ENCODE peak calls at places on chromosomes 5 and 9, in six cellular contexts. K is dermis blood vessel endothelial cell, Z is glomerular endothelial cell, Y is kidney glomerular epithelial cell, M is NAMALWA, F is H9. N is an unnamed sample.

GRCh38 chr9:96009690-96010477 is 134.4 kb downstream of the ERCC6L2 start:
- DNase-seq in K (no peak), M (no peak), Z (no peak), F (no peak), Y (peak), N (no peak)

GRCh38 chr9:131277673-131278420 is 1.5 kb upstream of the FAM78A start:
- DNase-seq in Y (peak), Z (peak), M (peak), F (peak), K (peak), N (peak)

GRCh38 chr9:26527931-26528330 is 364.7 kb downstream of the CAAP1 start:
- DNase-seq in Z (no peak), F (no peak), Y (no peak), K (no peak), M (no peak), N (no peak)

GRCh38 chr5:76714771-76715483 is 999 bp upstream of the F2R start:
- DNase-seq in F (peak), Z (no peak), K (peak), Y (no peak), M (no peak), N (peak)

GRCh38 chr9:132609829-132610228 is 27.4 kb downstream of the BARHL1 start:
- DNase-seq in K (no peak), Y (no peak), F (no peak), Z (no peak), M (no peak), N (no peak)

GRCh38 chr9:38183994-38184568 is 115.1 kb upstream of the SHB start:
- DNase-seq in M (no peak), F (no peak), K (no peak), Z (no peak), Y (no peak), N (peak)

GRCh38 chr9:86585422-86586143 is 231.4 kb upstream of the TUT7 start:
- DNase-seq in M (no peak), F (no peak), K (no peak), Z (no peak), Y (peak), N (peak)

GRCh38 chr5:43422143-43422542 is 10.0 kb upstream of the CCL28 start:
- DNase-seq in F (no peak), K (peak), Y (peak), Z (no peak), M (no peak), N (no peak)

GRCh38 chr5:124996023-124996763 is 249.8 kb upstream of the ZNF608 start:
- DNase-seq in Y (peak), M (no peak), K (peak), Z (no peak), F (no peak), N (no peak)

GRCh38 chr9:93028448-93029006 is 30.0 kb upstream of the SUSD3 start:
- DNase-seq in F (no peak), Y (no peak), M (peak), Z (no peak), K (no peak), N (no peak)

GRCh38 chr9:98941946-98942523 is 1.7 kb upstream of the COL15A1 start:
- DNase-seq in F (no peak), K (no peak), Z (no peak), M (no peak), Y (no peak), N (no peak)

GRCh38 chr5:121841900-121842299 is 9.8 kb upstream of the FTMT start:
- DNase-seq in F (no peak), K (no peak), M (no peak), Y (no peak), Z (no peak), N (no peak)

GRCh38 chr5:10507575-10508024 is 56.3 kb upstream of the ANKRD33B start:
- DNase-seq in F (no peak), K (peak), Z (no peak), M (no peak), Y (peak), N (no peak)

GRCh38 chr5:61280766-61281427 is 51.2 kb upstream of the ZSWIM6 start:
- DNase-seq in Y (no peak), F (no peak), M (peak), Z (no peak), K (peak), N (no peak)

GRCh38 chr9:120965344-120966004 is 38.9 kb upstream of the TRAF1 start:
- DNase-seq in Z (no peak), Y (no peak), K (no peak), M (no peak), F (peak), N (no peak)

GRCh38 chr5:7869474-7870136 is 657 bp downstream of the MTRR start:
- DNase-seq in Y (no peak), M (peak), F (no peak), Z (no peak), K (peak), N (no peak)

GRCh38 chr5:173163219-173163618 is 18.9 kb downstream of the BNIP1 start:
- DNase-seq in M (no peak), Z (no peak), Y (no peak), F (no peak), K (no peak), N (peak)

GRCh38 chr5:29942089-29942488 is 1251.4 kb upstream of the CDH6 start:
- DNase-seq in F (no peak), Z (no peak), Y (no peak), M (no peak), K (no peak), N (no peak)

GRCh38 chr9:13688990-13689600 is 409.6 kb upstream of the MPDZ start:
- DNase-seq in K (peak), F (no peak), Y (peak), Z (no peak), M (no peak), N (peak)

GRCh38 chr9:99104459-99105151 is at the start of gene TGFBR1:
- DNase-seq in Y (peak), F (peak), Z (no peak), M (peak), K (peak), N (peak)

GRCh38 chr5:17763301-17763700 is 129.0 kb downstream of the TAF11L14 start:
- DNase-seq in Y (no peak), Z (no peak), M (no peak), F (no peak), K (no peak), N (no peak)

GRCh38 chr5:176809544-176810083 is 745 bp upstream of the UNC5A start:
- DNase-seq in K (no peak), Y (no peak), F (peak), Z (no peak), M (no peak), N (peak)

GRCh38 chr9:113986931-113987330 is 91.2 kb downstream of the AMBP start:
- DNase-seq in F (no peak), K (no peak), M (no peak), Z (no peak), Y (no peak), N (no peak)

GRCh38 chr5:177968661-177969211 is 27.3 kb downstream of the PROP1 start:
- DNase-seq in Z (no peak), K (no peak), Y (no peak), M (no peak), F (no peak), N (no peak)

GRCh38 chr9:101269596-101270324 is 115.0 kb downstream of the BAAT start:
- DNase-seq in M (no peak), Y (no peak), K (no peak), F (peak), Z (no peak), N (no peak)

GRCh38 chr9:133986774-133987454 is 5.2 kb downstream of the VAV2 start:
- DNase-seq in Y (no peak), M (no peak), F (no peak), Z (no peak), K (no peak), N (no peak)

GRCh38 chr5:65062684-65063083 is 294.0 kb downstream of the CWC27 start:
- DNase-seq in F (no peak), Y (peak), Z (no peak), K (peak), M (no peak), N (no peak)

GRCh38 chr5:54171645-54172384 is 138.6 kb downstream of the ARL15 start:
- DNase-seq in F (no peak), Y (peak), M (peak), Z (peak), K (peak), N (no peak)

GRCh38 chr5:98847054-98847453 is 73.6 kb downstream of the RGMB start:
- DNase-seq in K (no peak), M (no peak), Y (no peak), Z (no peak), F (no peak), N (no peak)

GRCh38 chr5:120545951-120546350 is 81.9 kb downstream of the PRR16 start:
- DNase-seq in Z (no peak), F (no peak), M (no peak), Y (no peak), K (no peak), N (no peak)

GRCh38 chr5:83563631-83564030 is 92.1 kb downstream of the VCAN start:
- DNase-seq in Z (no peak), F (no peak), K (no peak), M (no peak), Y (no peak), N (no peak)

GRCh38 chr9:70947086-70947485 is 174.3 kb downstream of the TRPM3 start:
- DNase-seq in M (no peak), Y (peak), K (no peak), F (no peak), Z (no peak), N (no peak)